ENCODE peak calls at places on chromosomes 6 and 20, in four cellular contexts. One of them, this sample, is unnamed.

GRCh38 chr6:156852858-156853216 is 75.7 kb downstream of the ARID1B start:
- DNase-seq in left ventricle myocardium inferior: no peak
- DNase-seq in transverse colon: no peak
- DNase-seq in cardiac muscle cell: peak; percentile 40
- DNase-seq in this sample: no peak

GRCh38 chr20:61608275-61609085 is 356.4 kb downstream of the CDH4 start:
- DNase-seq in left ventricle myocardium inferior: no peak
- DNase-seq in transverse colon: no peak
- DNase-seq in cardiac muscle cell: peak; percentile 87
- DNase-seq in this sample: peak; percentile 24

GRCh38 chr6:3386374-3386857 is 70.4 kb downstream of the SLC22A23 start:
- DNase-seq in left ventricle myocardium inferior: no peak
- DNase-seq in transverse colon: no peak
- DNase-seq in cardiac muscle cell: no peak
- DNase-seq in this sample: no peak

GRCh38 chr20:1291191-1291741 is 25.2 kb downstream of the SNPH start:
- DNase-seq in left ventricle myocardium inferior: no peak
- DNase-seq in transverse colon: no peak
- DNase-seq in cardiac muscle cell: no peak
- DNase-seq in this sample: no peak

GRCh38 chr6:168641455-168641854 is 200.5 kb downstream of the SMOC2 start:
- DNase-seq in left ventricle myocardium inferior: no peak
- DNase-seq in transverse colon: no peak
- DNase-seq in cardiac muscle cell: no peak
- DNase-seq in this sample: no peak

GRCh38 chr6:82015043-82015442 is 232.5 kb downstream of the IBTK start:
- DNase-seq in left ventricle myocardium inferior: no peak
- DNase-seq in transverse colon: no peak
- DNase-seq in cardiac muscle cell: no peak
- DNase-seq in this sample: no peak

GRCh38 chr20:63320616-63321147 is 27.7 kb downstream of the COL20A1 start:
- DNase-seq in left ventricle myocardium inferior: no peak
- DNase-seq in transverse colon: no peak
- DNase-seq in cardiac muscle cell: no peak
- DNase-seq in this sample: no peak

GRCh38 chr6:37459981-37460800 is 27.2 kb downstream of the CMTR1 start:
- DNase-seq in left ventricle myocardium inferior: no peak
- DNase-seq in transverse colon: no peak
- DNase-seq in cardiac muscle cell: peak; percentile 52
- DNase-seq in this sample: no peak

GRCh38 chr20:8527998-8528397 is 395.9 kb downstream of the PLCB1 start:
- DNase-seq in left ventricle myocardium inferior: no peak
- DNase-seq in transverse colon: no peak
- DNase-seq in cardiac muscle cell: no peak
- DNase-seq in this sample: no peak

GRCh38 chr6:19873031-19873430 is 35.9 kb downstream of the ID4 start:
- DNase-seq in left ventricle myocardium inferior: no peak
- DNase-seq in transverse colon: no peak
- DNase-seq in cardiac muscle cell: no peak
- DNase-seq in this sample: no peak

GRCh38 chr6:16548121-16548520 is 213.1 kb downstream of the ATXN1 start:
- DNase-seq in left ventricle myocardium inferior: no peak
- DNase-seq in transverse colon: no peak
- DNase-seq in cardiac muscle cell: no peak
- DNase-seq in this sample: no peak

GRCh38 chr20:11582073-11582472 is 335.6 kb upstream of the BTBD3 start:
- DNase-seq in left ventricle myocardium inferior: no peak
- DNase-seq in transverse colon: no peak
- DNase-seq in cardiac muscle cell: no peak
- DNase-seq in this sample: no peak

GRCh38 chr6:28525496-28526039 is at the start of gene GPX5:
- DNase-seq in left ventricle myocardium inferior: no peak
- DNase-seq in transverse colon: no peak
- DNase-seq in cardiac muscle cell: no peak
- DNase-seq in this sample: no peak

GRCh38 chr6:5666695-5667094 is 340.0 kb downstream of the NRN1 start:
- DNase-seq in left ventricle myocardium inferior: no peak
- DNase-seq in transverse colon: no peak
- DNase-seq in cardiac muscle cell: no peak
- DNase-seq in this sample: no peak

GRCh38 chr20:2086980-2087377 is 14.6 kb upstream of the STK35 start:
- DNase-seq in left ventricle myocardium inferior: no peak
- DNase-seq in transverse colon: no peak
- DNase-seq in cardiac muscle cell: no peak
- DNase-seq in this sample: no peak

GRCh38 chr20:38827770-38828281 is 22.3 kb downstream of the PPP1R16B start:
- DNase-seq in left ventricle myocardium inferior: no peak
- DNase-seq in transverse colon: no peak
- DNase-seq in cardiac muscle cell: no peak
- DNase-seq in this sample: no peak

GRCh38 chr20:10074513-10074912 is 39.7 kb downstream of the ANKEF1 start:
- DNase-seq in left ventricle myocardium inferior: peak; percentile 15
- DNase-seq in transverse colon: no peak
- DNase-seq in cardiac muscle cell: no peak
- DNase-seq in this sample: no peak

GRCh38 chr6:140003217-140003616 is 628.8 kb upstream of the CITED2 start:
- DNase-seq in left ventricle myocardium inferior: no peak
- DNase-seq in transverse colon: no peak
- DNase-seq in cardiac muscle cell: no peak
- DNase-seq in this sample: no peak

GRCh38 chr6:111758608-111759293 is 114.5 kb downstream of the FYN start:
- DNase-seq in left ventricle myocardium inferior: no peak
- DNase-seq in transverse colon: no peak
- DNase-seq in cardiac muscle cell: no peak
- DNase-seq in this sample: peak; percentile 68

GRCh38 chr20:19515074-19515473 is 243.0 kb upstream of the RIN2 start:
- DNase-seq in left ventricle myocardium inferior: no peak
- DNase-seq in transverse colon: no peak
- DNase-seq in cardiac muscle cell: no peak
- DNase-seq in this sample: no peak
- H3K27ac ChIP-seq in left ventricle myocardium inferior: no peak overlapping the region
- H3K27ac ChIP-seq in transverse colon: no peak overlapping the region
- H3K27ac ChIP-seq in cardiac muscle cell: no peak overlapping the region
- H3K27ac ChIP-seq in this sample: no peak overlapping the region

GRCh38 chr20:58691773-58692578 is 624 bp upstream of the NPEPL1 start:
- DNase-seq in left ventricle myocardium inferior: peak; percentile 56
- DNase-seq in transverse colon: peak; percentile 39
- DNase-seq in cardiac muscle cell: no peak
- DNase-seq in this sample: no peak
- H3K4me3 ChIP-seq in left ventricle myocardium inferior: peak overlapping the region; percentile 46
- H3K4me3 ChIP-seq in transverse colon: no peak overlapping the region
- H3K4me3 ChIP-seq in cardiac muscle cell: no peak overlapping the region
- H3K4me3 ChIP-seq in this sample: no peak overlapping the region

GRCh38 chr6:48614326-48614725 is 503.3 kb upstream of the PTCHD4 start:
- DNase-seq in left ventricle myocardium inferior: no peak
- DNase-seq in transverse colon: no peak
- DNase-seq in cardiac muscle cell: no peak
- DNase-seq in this sample: no peak
- H3K27me3 ChIP-seq in left ventricle myocardium inferior: no peaks in the 10 kb centered on the region
- H3K27me3 ChIP-seq in transverse colon: no peaks in the 10 kb centered on the region
- H3K27me3 ChIP-seq in cardiac muscle cell: no peaks in the 10 kb centered on the region
- H3K27me3 ChIP-seq in this sample: no peaks in the 10 kb centered on the region

GRCh38 chr20:56237337-56237736 is 11.2 kb upstream of the MC3R start:
- DNase-seq in left ventricle myocardium inferior: no peak
- DNase-seq in transverse colon: no peak
- DNase-seq in cardiac muscle cell: no peak
- DNase-seq in this sample: no peak
- H3K27ac ChIP-seq in left ventricle myocardium inferior: no peak overlapping the region
- H3K27ac ChIP-seq in transverse colon: no peak overlapping the region
- H3K27ac ChIP-seq in cardiac muscle cell: no peak overlapping the region
- H3K27ac ChIP-seq in this sample: no peak overlapping the region

GRCh38 chr6:137240168-137240567 is 21.0 kb upstream of the IFNGR1 start:
- DNase-seq in left ventricle myocardium inferior: peak; percentile 40
- DNase-seq in transverse colon: peak; percentile 26
- DNase-seq in cardiac muscle cell: no peak
- DNase-seq in this sample: no peak

GRCh38 chr6:137235686-137236085 is 16.5 kb upstream of the IFNGR1 start:
- DNase-seq in left ventricle myocardium inferior: no peak
- DNase-seq in transverse colon: no peak
- DNase-seq in cardiac muscle cell: no peak
- DNase-seq in this sample: no peak

GRCh38 chr6:137234505-137234863 is 15.3 kb upstream of the IFNGR1 start:
- DNase-seq in left ventricle myocardium inferior: no peak
- DNase-seq in transverse colon: peak; percentile 35
- DNase-seq in cardiac muscle cell: no peak
- DNase-seq in this sample: peak; percentile 46

GRCh38 chr6:137236581-137237355 is 17.6 kb upstream of the IFNGR1 start:
- DNase-seq in left ventricle myocardium inferior: no peak
- DNase-seq in transverse colon: no peak
- DNase-seq in cardiac muscle cell: no peak
- DNase-seq in this sample: no peak

DNA sequence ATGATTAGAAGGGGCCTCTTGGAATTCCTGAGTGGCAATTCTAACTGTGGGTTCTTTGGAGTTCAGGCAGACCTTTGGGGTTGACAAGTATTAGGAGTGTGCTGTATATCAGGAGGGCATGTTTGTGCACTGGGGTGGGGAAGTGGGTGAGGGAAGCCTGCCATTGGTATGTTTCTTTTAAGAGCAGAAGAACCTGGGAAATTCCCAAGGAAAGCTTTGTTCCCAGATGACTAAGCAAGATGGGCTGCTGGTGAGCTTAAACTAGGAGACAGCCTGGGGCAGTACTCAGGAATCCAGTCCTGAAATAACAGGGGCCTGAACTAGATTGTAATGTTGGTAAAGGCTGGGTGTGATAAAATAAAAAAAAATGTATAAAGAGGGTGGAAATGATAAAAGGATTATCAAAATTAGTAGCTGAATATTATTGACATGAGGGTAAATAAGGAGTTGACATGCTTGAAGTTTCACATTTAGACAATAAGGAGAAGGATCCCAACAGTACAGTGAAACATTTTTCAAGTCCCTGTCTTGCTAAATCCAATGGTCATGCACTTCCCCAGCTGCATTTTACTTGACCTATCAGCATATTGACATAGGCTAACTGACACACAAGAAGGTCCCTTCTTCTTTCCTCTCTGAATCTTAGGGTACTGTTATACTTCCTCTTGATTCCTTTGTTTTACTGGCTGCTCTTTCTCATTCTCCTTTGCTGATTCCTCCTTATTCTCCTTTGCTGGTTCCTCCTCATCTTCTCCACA is 18.4 kb upstream of the IFNGR1 start:
- DNase-seq in left ventricle myocardium inferior: no peak
- DNase-seq in transverse colon: no peak
- DNase-seq in cardiac muscle cell: no peak
- DNase-seq in this sample: no peak
- H3K4me3 ChIP-seq in left ventricle myocardium inferior: no peak overlapping the region
- H3K4me3 ChIP-seq in transverse colon: no peak overlapping the region
- H3K4me3 ChIP-seq in cardiac muscle cell: no peak overlapping the region
- H3K4me3 ChIP-seq in this sample: no peak overlapping the region

This sample was measured in CD8-positive, alpha-beta memory T cell.